ENCODE peak calls at places on chromosomes 5 and 9, in four cellular contexts. N is vagina; X is tibial artery; I is effector memory CD4-positive, alpha-beta T cell. H is an unnamed sample. For H3K4me1, the result is how much of the 10 kb centered on the place peaks cover.

GRCh38 chr9:5633243-5633642 is 4.3 kb downstream of the RIC1 start:
- DNase-seq in N (no peak), X (no peak), I (no peak), H (no peak)

GRCh38 chr5:53490747-53491146 is 10.3 kb downstream of the FST start:
- DNase-seq in N (no peak), X (no peak), I (no peak), H (no peak)

GRCh38 chr5:135488727-135489465 is 36.7 kb upstream of the TIFAB start:
- DNase-seq in N (no peak), X (no peak), I (no peak), H (no peak)

GRCh38 chr9:116152390-116152789 is 1.2 kb upstream of the PAPPA start:
- DNase-seq in N (no peak), X (no peak), I (no peak), H (no peak)

GRCh38 chr9:70131296-70131695 is 87.6 kb downstream of the MAMDC2 start:
- DNase-seq in N (no peak), X (no peak), I (no peak), H (no peak)

GRCh38 chr5:145775411-145775810 is 59.7 kb downstream of the PRELID2 start:
- DNase-seq in N (no peak), X (no peak), I (no peak), H (no peak)

GRCh38 chr5:58074717-58075116 is 385.2 kb downstream of the PLK2 start:
- DNase-seq in N (no peak), X (no peak), I (no peak), H (no peak)

GRCh38 chr5:74624501-74624900 is 16.0 kb downstream of the ENC1 start:
- DNase-seq in N (no peak), X (no peak), I (no peak), H (no peak)

GRCh38 chr5:93953442-93953841 is 212.0 kb upstream of the POU5F2 start:
- DNase-seq in N (no peak), X (no peak), I (no peak), H (no peak)

GRCh38 chr9:101736723-101737122 is 1.7 kb downstream of the GRIN3A start:
- DNase-seq in N (no peak), X (no peak), I (no peak), H (no peak)

GRCh38 chr9:75104607-75105006 is 16.3 kb downstream of the OSTF1 start:
- DNase-seq in N (no peak), X (no peak), I (no peak), H (no peak)

GRCh38 chr5:94645053-94645452 is 26.6 kb downstream of the SLF1 start:
- DNase-seq in N (no peak), X (no peak), I (no peak), H (no peak)

GRCh38 chr5:169637856-169638190 is 748 bp downstream of the DOCK2 start:
- DNase-seq in N (no peak), X (no peak), I (peak), H (peak)

GRCh38 chr5:67409342-67409741 is 212.7 kb upstream of the CD180 start:
- DNase-seq in N (no peak), X (no peak), I (no peak), H (no peak)

GRCh38 chr5:127858116-127858784 is 155.1 kb downstream of the CCDC192 start:
- DNase-seq in N (no peak), X (no peak), I (no peak), H (no peak)

GRCh38 chr9:96453625-96454024 is 3.7 kb downstream of the HABP4 start:
- DNase-seq in N (no peak), X (no peak), I (no peak), H (no peak)

GRCh38 chr5:76384189-76384588 is 18.9 kb upstream of the IQGAP2 start:
- DNase-seq in N (no peak), X (no peak), I (no peak), H (no peak)

GRCh38 chr5:125154321-125154811 is 407.9 kb upstream of the ZNF608 start:
- DNase-seq in N (no peak), X (no peak), I (no peak), H (no peak)

GRCh38 chr5:133423618-133424282 is 188.6 kb downstream of the FSTL4 start:
- DNase-seq in N (peak), X (peak), I (peak), H (peak)

GRCh38 chr5:180104131-180104530 is 32.6 kb upstream of the RNF130 start:
- DNase-seq in N (no peak), X (no peak), I (no peak), H (no peak)

GRCh38 chr9:935348-935965 is 41.0 kb upstream of the DMRT3 start:
- DNase-seq in N (no peak), X (no peak), I (no peak), H (no peak)

GRCh38 chr5:172293054-172293744 is 9.6 kb upstream of the UBTD2 start:
- DNase-seq in N (no peak), X (peak), I (peak), H (peak)

GRCh38 chr5:145830594-145830993 is 4.5 kb downstream of the PRELID2 start:
- DNase-seq in N (no peak), X (no peak), I (no peak), H (no peak)

GRCh38 chr5:123881791-123882244 is 369.8 kb downstream of the CSNK1G3 start:
- DNase-seq in N (no peak), X (no peak), I (no peak), H (no peak)

GRCh38 chr9:78021692-78022091 is 9.9 kb downstream of the GNAQ start:
- DNase-seq in N (no peak), X (no peak), I (no peak), H (no peak)

GRCh38 chr5:124655211-124655880 is 91.1 kb downstream of the ZNF608 start:
- DNase-seq in N (no peak), X (no peak), I (no peak), H (no peak)

GRCh38 chr5:89967806-89968444 is 441.6 kb downstream of the CETN3 start:
- DNase-seq in N (no peak), X (no peak), I (no peak), H (no peak)

GRCh38 chr5:81359108-81359507 is 34.8 kb downstream of the ACOT12 start:
- DNase-seq in N (no peak), X (no peak), I (no peak), H (no peak)

GRCh38 chr9:129333961-129334743 is 156.1 kb upstream of the IER5L start:
- DNase-seq in N (no peak), X (peak), I (no peak), H (no peak)

GRCh38 chr5:107705390-107706014 is 34.8 kb upstream of the EFNA5 start:
- DNase-seq in N (no peak), X (no peak), I (no peak), H (no peak)

GRCh38 chr5:61275841-61276240 is 56.2 kb upstream of the ZSWIM6 start:
- DNase-seq in N (no peak), X (peak), I (no peak), H (no peak)

DNA sequence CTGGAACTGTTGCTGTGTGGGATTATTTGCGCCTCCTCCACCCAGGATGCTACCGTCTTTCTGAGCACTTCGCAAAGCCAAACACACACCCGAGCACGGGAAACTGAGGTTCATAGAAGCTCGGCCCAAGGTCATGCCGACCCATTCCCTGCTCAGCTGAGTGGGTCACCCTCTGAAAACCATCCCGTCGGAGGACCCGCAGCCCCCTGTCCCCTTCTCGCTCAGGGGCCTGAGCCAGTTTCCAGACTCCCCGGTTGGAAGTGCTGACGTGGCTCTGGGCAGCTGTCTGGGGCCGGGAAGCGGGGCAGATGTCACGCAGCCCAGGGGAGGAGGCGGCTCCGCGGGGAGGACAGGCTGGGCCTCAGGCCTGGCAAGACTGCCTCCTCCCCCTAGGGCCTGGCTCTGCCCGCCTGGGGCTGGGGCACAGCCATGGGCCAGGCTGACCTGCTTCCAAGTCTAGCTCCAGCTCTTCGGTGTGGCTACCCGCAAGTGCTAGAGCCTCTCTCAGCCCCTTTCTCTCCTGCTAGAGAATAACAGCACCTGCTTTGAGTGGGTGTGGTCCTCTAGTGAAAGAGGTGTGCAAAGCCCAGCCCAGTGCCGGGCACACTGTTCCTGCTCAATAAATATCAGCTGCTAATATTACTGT is 9.9 kb upstream of the CXXC5 start:
- DNase-seq in N (no peak), X (peak), I (no peak), H (no peak)
- H3K4me1 ChIP-seq in N (half or more), X (half or more), I (under half), H (under half)

GRCh38 chr9:98833090-98833956 is 25.9 kb downstream of the GALNT12 start:
- DNase-seq in N (no peak), X (no peak), I (no peak), H (no peak)
- H3K4me1 ChIP-seq in N (under half), X (under half), I (under half), H (under half)

GRCh38 chr9:113525831-113526230 is 62.3 kb downstream of the RGS3 start:
- DNase-seq in N (no peak), X (no peak), I (no peak), H (no peak)
- H3K4me1 ChIP-seq in N (half or more), X (half or more), I (under half), H (half or more)

GRCh38 chr9:23798325-23798724 is 27.7 kb downstream of the ELAVL2 start:
- DNase-seq in N (no peak), X (no peak), I (no peak), H (no peak)
- H3K4me1 ChIP-seq in N (under half), X (under half), I (under half), H (under half)

GRCh38 chr5:4113905-4114304 is 518.3 kb downstream of the IRX1 start:
- DNase-seq in N (no peak), X (no peak), I (no peak), H (no peak)

GRCh38 chr5:4116834-4117233 is 521.2 kb downstream of the IRX1 start:
- DNase-seq in N (no peak), X (no peak), I (no peak), H (no peak)

GRCh38 chr5:4108690-4109089 is 513.1 kb downstream of the IRX1 start:
- DNase-seq in N (no peak), X (no peak), I (no peak), H (no peak)

DNA sequence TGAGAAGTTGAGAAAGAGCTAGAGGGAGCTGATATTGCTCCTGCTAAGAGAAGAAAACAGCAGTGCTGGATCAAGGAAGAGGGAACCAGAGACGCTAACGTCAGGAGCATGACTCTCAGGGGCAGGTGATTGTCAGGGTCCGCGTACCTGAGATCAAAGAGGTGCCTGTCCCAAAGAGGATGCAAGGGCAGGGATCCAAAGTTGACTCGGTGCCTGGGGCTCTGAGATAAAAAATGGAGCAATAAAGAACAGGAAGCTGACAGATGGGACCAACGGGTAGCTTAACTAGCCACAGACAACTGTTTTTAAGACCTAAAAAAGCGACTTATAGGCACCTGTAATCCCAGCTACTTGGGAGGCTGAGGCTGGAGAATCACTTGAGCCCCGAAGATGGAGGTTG is 517.8 kb downstream of the IRX1 start:
- DNase-seq in N (no peak), X (no peak), I (no peak), H (no peak)
- H3K4me1 ChIP-seq in N (under half), X (under half), I (under half), H (under half)

DNA sequence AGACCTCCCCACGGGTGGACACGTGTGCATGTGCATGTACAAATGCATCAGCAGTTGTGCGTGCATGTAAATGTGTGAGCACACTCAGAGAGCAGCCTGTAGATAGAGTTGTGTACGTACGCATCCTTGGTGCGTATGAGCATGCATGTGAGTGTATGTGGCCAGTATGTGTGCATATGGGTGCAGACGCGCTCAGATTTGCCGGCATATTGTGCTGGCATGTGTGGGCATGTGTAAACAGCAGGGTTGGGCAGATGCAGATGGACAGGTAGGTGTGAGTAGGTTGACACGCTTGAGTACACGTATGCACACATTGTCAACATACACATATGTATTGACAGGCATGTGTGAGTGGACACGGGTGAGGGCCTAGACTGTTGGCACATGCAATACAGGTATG is 56.5 kb downstream of the LMX1B start:
- DNase-seq in N (no peak), X (no peak), I (no peak), H (no peak)
- H3K4me1 ChIP-seq in N (under half), X (under half), I (under half), H (under half)

DNA sequence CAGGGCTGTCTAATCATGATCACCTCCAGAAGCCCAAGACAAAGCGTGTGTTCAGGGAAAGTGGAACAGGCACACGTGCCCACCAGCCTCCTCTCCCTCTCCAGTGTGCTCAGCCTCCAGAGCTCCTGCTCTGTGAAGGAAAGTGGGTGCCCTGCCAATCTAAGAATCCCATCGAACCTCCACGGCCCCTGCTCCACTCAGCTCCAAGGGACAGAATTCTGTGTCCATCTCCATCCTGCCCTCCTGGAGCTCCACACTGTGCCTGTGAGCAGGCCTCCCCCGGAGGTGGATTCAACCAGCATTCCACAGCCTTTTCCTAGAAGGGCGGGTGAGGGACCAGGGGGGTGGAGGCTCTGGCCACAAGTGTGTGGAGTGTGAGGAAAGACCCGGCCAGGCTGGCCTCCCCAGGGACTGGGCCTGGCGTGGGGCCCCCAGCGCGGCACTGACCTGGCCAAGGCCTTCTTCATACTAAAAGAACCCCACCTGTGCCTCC is 6.0 kb downstream of the EEIG1 start:
- DNase-seq in N (no peak), X (peak), I (no peak), H (no peak)
- H3K4me1 ChIP-seq in N (half or more), X (half or more), I (half or more), H (half or more)

GRCh38 chr5:86763914-86764313 is 146.2 kb downstream of the COX7C start:
- DNase-seq in N (no peak), X (no peak), I (no peak), H (no peak)

GRCh38 chr5:86768699-86769202 is 151.0 kb downstream of the COX7C start:
- DNase-seq in N (no peak), X (no peak), I (no peak), H (no peak)

GRCh38 chr5:86766103-86766502 is 148.4 kb downstream of the COX7C start:
- DNase-seq in N (no peak), X (no peak), I (no peak), H (no peak)
- H3K4me1 ChIP-seq in N (under half), X (under half), I (under half), H (under half)

H was measured in CD4-positive, alpha-beta memory T cell.